ENCODE peak calls at places on chromosomes 2 and 18, in nine cellular contexts. P, Q, W, H, F, G, X, C and E are unnamed samples.

GRCh38 chr2:69499966-69500365 is 62.7 kb upstream of the NFU1 start:
- DNase-seq in F (no peak), Q (no peak), G (no peak), H (no peak), X (no peak), P (no peak), C (no peak), W (no peak), E (no peak)

GRCh38 chr2:72573232-72573631 is 252.6 kb downstream of the EXOC6B start:
- DNase-seq in W (no peak), Q (no peak), F (peak; percentile 19), G (no peak), X (peak; percentile 32), P (no peak), H (no peak), C (no peak), E (no peak)

GRCh38 chr18:35045121-35045520 is 3.9 kb downstream of the MAPRE2 start:
- DNase-seq in F (no peak), W (no peak), C (no peak), Q (no peak), G (no peak), X (peak; percentile 50), P (no peak), H (peak; percentile 32), E (no peak)

GRCh38 chr2:107582487-107582886 is 244.2 kb upstream of the RGPD4 start:
- DNase-seq in P (no peak), W (no peak), G (no peak), X (no peak), Q (peak; percentile 6), C (no peak), H (no peak), F (no peak), E (no peak)

GRCh38 chr18:32877371-32877770 is 104.5 kb upstream of the KLHL14 start:
- DNase-seq in H (no peak), W (no peak), F (no peak), C (no peak), X (no peak), G (no peak), Q (no peak), P (no peak), E (no peak)

GRCh38 chr2:37469126-37469525 is 124.7 kb downstream of the QPCT start:
- DNase-seq in Q (no peak), H (no peak), G (no peak), X (no peak), W (no peak), P (no peak), C (no peak), F (no peak), E (no peak)

GRCh38 chr2:175903384-175903936 is 98.6 kb downstream of the LNPK start:
- DNase-seq in X (no peak), H (no peak), G (no peak), W (no peak), F (no peak), C (no peak), Q (no peak), P (no peak), E (no peak)

GRCh38 chr2:128584296-128584900 is 265.7 kb upstream of the HS6ST1 start:
- DNase-seq in C (no peak), G (no peak), F (no peak), P (no peak), H (peak; percentile 78), Q (no peak), W (no peak), X (peak; percentile 84), E (no peak)

GRCh38 chr2:134435505-134435904 is 181.6 kb downstream of the MGAT5 start:
- DNase-seq in X (no peak), Q (no peak), W (no peak), H (no peak), G (no peak), P (no peak), F (no peak), C (no peak), E (no peak)

GRCh38 chr2:134435936-134436335 is 182.1 kb downstream of the MGAT5 start:
- DNase-seq in G (no peak), P (no peak), X (no peak), H (no peak), C (no peak), Q (no peak), W (no peak), F (no peak), E (no peak)

GRCh38 chr2:134436706-134437105 is 182.8 kb downstream of the MGAT5 start:
- DNase-seq in G (no peak), F (no peak), X (no peak), H (no peak), Q (peak; percentile 29), C (no peak), W (no peak), P (no peak), E (no peak)

GRCh38 chr2:134440336-134440909 is 186.6 kb downstream of the MGAT5 start:
- DNase-seq in F (no peak), Q (no peak), G (no peak), W (no peak), C (no peak), X (no peak), H (no peak), P (no peak), E (no peak)

DNA sequence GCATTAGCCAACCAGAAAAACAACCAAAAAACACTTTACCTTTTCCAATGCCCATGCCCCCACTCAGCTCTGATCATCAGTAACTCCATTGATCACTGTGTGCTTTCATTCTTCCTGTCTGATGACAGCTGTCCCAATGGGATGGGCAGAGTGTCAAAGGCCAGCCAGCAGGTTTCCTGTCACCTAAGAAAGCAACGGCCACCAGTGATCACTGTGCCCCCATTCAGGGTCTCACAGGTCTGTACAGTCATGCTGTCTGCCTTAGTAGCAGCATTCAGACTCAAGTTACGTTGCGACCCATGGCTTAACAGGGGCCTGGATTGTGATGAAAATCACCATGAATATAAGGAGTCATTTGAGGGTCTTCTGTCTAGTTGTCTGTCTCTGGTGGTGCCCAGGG is 184.5 kb downstream of the MGAT5 start:
- DNase-seq in C (no peak), P (no peak), X (no peak), W (no peak), G (no peak), F (no peak), H (no peak), Q (no peak), E (no peak)
- H3K4me1 ChIP-seq in C (no peaks in the 10 kb centered on the region), P (no peaks in the 10 kb centered on the region), X (no peaks in the 10 kb centered on the region), W (no peaks in the 10 kb centered on the region), G (no peaks in the 10 kb centered on the region), F (peaks cover 6% of the 10 kb centered on the region), H (no peaks in the 10 kb centered on the region), Q (no peaks in the 10 kb centered on the region), E (no peaks in the 10 kb centered on the region)

GRCh38 chr2:207682557-207682956 is 28.9 kb upstream of the CCNYL1 start:
- DNase-seq in C (no peak), F (no peak), H (no peak), G (no peak), Q (no peak), X (no peak), P (no peak), W (no peak), E (no peak)

GRCh38 chr2:207676827-207677354 is 34.5 kb upstream of the CCNYL1 start:
- DNase-seq in Q (peak; percentile 80), G (no peak), C (no peak), P (no peak), W (no peak), F (peak; percentile 55), H (peak; percentile 83), X (peak; percentile 67), E (no peak)

GRCh38 chr2:207683438-207683837 is 28.0 kb upstream of the CCNYL1 start:
- DNase-seq in P (no peak), W (no peak), F (peak; percentile 58), Q (peak; percentile 59), C (no peak), H (no peak), G (no peak), X (no peak), E (no peak)

GRCh38 chr2:207683879-207684627 is 27.4 kb upstream of the CCNYL1 start:
- DNase-seq in Q (peak; percentile 96), C (no peak), P (no peak), G (no peak), W (no peak), X (peak; percentile 78), F (peak; percentile 96), H (peak; percentile 58), E (no peak)

DNA sequence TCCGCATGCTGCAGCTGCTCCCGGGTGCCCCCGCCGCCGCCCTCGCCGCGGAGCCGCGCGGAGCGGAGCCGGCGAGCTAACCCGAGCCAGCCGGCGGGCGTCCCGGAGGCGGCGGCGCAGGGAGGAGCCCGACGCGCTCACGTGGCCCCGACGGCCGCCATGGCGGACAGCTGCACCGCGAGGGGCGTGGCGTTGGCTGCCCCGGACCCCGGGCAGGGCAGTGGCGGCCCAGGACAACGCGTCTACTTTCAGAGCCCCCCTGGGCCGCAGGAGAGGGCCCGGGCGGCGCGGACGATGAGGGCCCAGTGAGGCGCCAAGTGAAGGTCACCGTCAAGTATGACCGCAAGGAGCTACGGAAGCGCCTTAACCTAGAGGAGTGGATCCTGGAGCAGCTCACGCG is 30.0 kb upstream of the CCNYL1 start:
- DNase-seq in X (no peak), H (no peak), P (no peak), W (no peak), Q (no peak), G (no peak), F (no peak), C (no peak), E (peak; percentile 76)
- H3K4me3 ChIP-seq in X (no peak overlapping the region), H (no peak overlapping the region), P (no peak overlapping the region), W (no peak overlapping the region), Q (no peak overlapping the region), G (peak overlapping the region; percentile 17), F (no peak overlapping the region), C (no peak overlapping the region), E (no peak overlapping the region)

GRCh38 chr2:217909156-217909820 is 93.5 kb downstream of the TNS1 start:
- DNase-seq in C (no peak), W (no peak), Q (no peak), H (no peak), F (no peak), G (no peak), X (no peak), P (no peak), E (peak; percentile 60)

GRCh38 chr2:217910875-217911212 is 92.0 kb downstream of the TNS1 start:
- DNase-seq in G (no peak), H (no peak), W (no peak), Q (no peak), P (no peak), C (no peak), X (no peak), F (no peak), E (no peak)

GRCh38 chr2:217906787-217907186 is 96.0 kb downstream of the TNS1 start:
- DNase-seq in F (no peak), P (no peak), G (peak; percentile 84), W (no peak), H (no peak), Q (no peak), C (no peak), X (peak; percentile 37), E (no peak)

GRCh38 chr2:217907266-217907665 is 95.5 kb downstream of the TNS1 start:
- DNase-seq in P (no peak), X (no peak), C (no peak), G (no peak), W (no peak), F (no peak), Q (no peak), H (no peak), E (no peak)

DNA sequence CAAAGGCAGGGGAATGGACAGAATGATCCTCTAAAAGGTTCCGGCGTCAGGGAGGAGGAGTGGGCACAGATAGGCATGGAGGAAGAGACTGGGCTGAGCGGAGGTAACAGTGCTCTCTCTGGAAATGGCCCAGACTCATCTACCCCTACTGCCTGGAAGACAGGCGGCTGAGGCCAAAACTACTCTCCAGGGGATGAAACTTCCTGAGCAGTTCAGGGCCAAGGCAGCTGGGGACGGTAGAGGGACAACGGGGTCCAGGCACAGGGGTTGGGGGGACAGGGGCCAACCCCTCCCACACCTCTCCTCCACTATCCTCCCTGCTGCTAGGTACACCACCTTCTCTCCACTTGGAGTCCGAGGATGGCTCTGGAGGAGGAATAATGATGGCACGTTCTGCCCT is 94.3 kb downstream of the TNS1 start:
- DNase-seq in C (no peak), P (no peak), H (no peak), F (no peak), G (no peak), X (no peak), W (no peak), Q (no peak), E (no peak)
- H3K4me1 ChIP-seq in C (no peaks in the 10 kb centered on the region), P (no peaks in the 10 kb centered on the region), H (peaks cover 79% of the 10 kb centered on the region), F (peaks cover 33% of the 10 kb centered on the region), G (peaks cover 98% of the 10 kb centered on the region), X (peaks cover 34% of the 10 kb centered on the region), W (no peaks in the 10 kb centered on the region), Q (no peaks in the 10 kb centered on the region), E (no peaks in the 10 kb centered on the region)

GRCh38 chr2:240584486-240585031 is 2.0 kb upstream of the CAPN10 start:
- DNase-seq in C (peak; percentile 25), F (no peak), G (peak; percentile 20), W (no peak), H (no peak), X (peak; percentile 19), P (no peak), Q (peak; percentile 36), E (peak; percentile 62)

GRCh38 chr2:240585681-240586197 is 795 bp upstream of the CAPN10 start:
- DNase-seq in X (peak; percentile 34), Q (no peak), P (no peak), F (no peak), W (no peak), G (peak; percentile 41), C (no peak), H (no peak), E (no peak)

GRCh38 chr2:240586198-240586918 is at the start of gene CAPN10:
- DNase-seq in H (peak; percentile 99), X (peak; percentile 100), W (peak; percentile 94), C (peak; percentile 91), G (peak; percentile 100), P (peak; percentile 96), Q (peak; percentile 94), F (peak; percentile 95), E (peak; percentile 99)

GRCh38 chr2:240583774-240584173 is 2.8 kb upstream of the CAPN10 start:
- DNase-seq in G (no peak), F (no peak), H (no peak), C (no peak), P (no peak), W (no peak), X (no peak), Q (no peak), E (no peak)

DNA sequence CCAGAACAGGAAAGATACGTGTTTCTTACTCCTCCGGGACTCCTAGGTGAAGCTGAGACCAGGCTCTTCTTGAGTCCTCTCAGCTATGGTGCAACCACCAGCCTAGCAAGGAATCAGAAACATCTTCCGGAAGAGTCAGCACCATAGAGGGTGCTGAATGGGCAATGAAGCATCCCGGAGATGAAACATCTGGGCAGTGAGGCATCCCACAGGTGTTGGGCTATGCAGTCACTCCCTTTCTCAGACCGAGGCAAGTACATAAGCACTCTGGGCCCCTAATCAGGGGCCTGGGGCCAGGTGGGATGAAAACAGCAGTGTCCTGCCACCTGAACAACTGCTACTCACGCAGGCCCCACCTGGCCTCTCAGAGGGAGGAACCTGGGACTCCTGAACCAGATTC is 1.4 kb upstream of the CAPN10 start:
- DNase-seq in P (no peak), C (no peak), H (no peak), W (no peak), Q (no peak), F (no peak), X (peak; percentile 31), G (peak; percentile 28), E (no peak)
- H3K4me3 ChIP-seq in P (peak overlapping the region; percentile 97), C (peak overlapping the region; percentile 92), H (peak overlapping the region; percentile 90), W (peak overlapping the region; percentile 95), Q (peak overlapping the region; percentile 93), F (peak overlapping the region; percentile 82), X (peak overlapping the region; percentile 88), G (peak overlapping the region; percentile 96), E (peak overlapping the region; percentile 93)